ENCODE peak calls at places on chromosomes 16 and 17, in six cellular contexts. Y is CD8-positive, alpha-beta T cell; G is colonic mucosa; Q is psoas muscle; D is fibroblast of mammary gland; O is kidney. S is an unnamed sample.

GRCh38 chr16:10895053-10895946 is 18.3 kb downstream of the CIITA start:
- DNase-seq in Y (no peak), G (peak), Q (peak), D (peak), O (no peak), S (peak)

GRCh38 chr17:70808596-70808995 is 639.3 kb downstream of the KCNJ2 start:
- DNase-seq in Y (no peak), G (no peak), Q (no peak), D (no peak), O (no peak), S (peak)

GRCh38 chr17:19338031-19338990 is 24.2 kb downstream of the B9D1 start:
- DNase-seq in Y (peak), G (peak), Q (peak), D (peak), O (no peak), S (peak)

GRCh38 chr16:3065069-3065741 is at the start of gene IL32:
- DNase-seq in Y (peak), G (peak), Q (no peak), D (peak), O (peak), S (peak)

GRCh38 chr17:41625602-41626001 is 1.2 kb upstream of the KRT17 start:
- DNase-seq in Y (no peak), G (no peak), Q (peak), D (no peak), O (peak), S (no peak)

GRCh38 chr16:10668322-10669045 is 26.2 kb downstream of the TEKT5 start:
- DNase-seq in Y (no peak), G (no peak), Q (no peak), D (peak), O (no peak), S (peak)

GRCh38 chr16:89043636-89044393 is 49.8 kb upstream of the ACSF3 start:
- DNase-seq in Y (no peak), G (no peak), Q (no peak), D (no peak), O (peak), S (no peak)

GRCh38 chr16:3183445-3184139 is 4.4 kb upstream of the OR1F1 start:
- DNase-seq in Y (no peak), G (no peak), Q (no peak), D (no peak), O (no peak), S (no peak)

GRCh38 chr16:66588981-66589713 is 9.9 kb downstream of the CMTM2 start:
- DNase-seq in Y (peak), G (peak), Q (peak), D (peak), O (no peak), S (peak)

GRCh38 chr17:57480438-57481196 is 224.3 kb downstream of the MSI2 start:
- DNase-seq in Y (no peak), G (no peak), Q (peak), D (peak), O (no peak), S (peak)

GRCh38 chr17:42365136-42365535 is 23.1 kb downstream of the STAT3 start:
- DNase-seq in Y (no peak), G (no peak), Q (no peak), D (peak), O (no peak), S (peak)

GRCh38 chr16:28473714-28474265 is 1.7 kb upstream of the NPIPB7 start:
- DNase-seq in Y (no peak), G (peak), Q (no peak), D (peak), O (no peak), S (no peak)

GRCh38 chr17:5821057-5821456 is 236.7 kb upstream of the NLRP1 start:
- DNase-seq in Y (no peak), G (no peak), Q (no peak), D (no peak), O (no peak), S (no peak)

GRCh38 chr16:78249056-78249455 is 149.6 kb downstream of the WWOX start:
- DNase-seq in Y (no peak), G (no peak), Q (no peak), D (no peak), O (peak), S (no peak)

GRCh38 chr17:50211249-50212120 is 10.1 kb upstream of the COL1A1 start:
- DNase-seq in Y (no peak), G (no peak), Q (no peak), D (peak), O (peak), S (peak)

GRCh38 chr16:23826528-23827244 is 9.1 kb upstream of the PRKCB start:
- DNase-seq in Y (no peak), G (no peak), Q (no peak), D (no peak), O (no peak), S (no peak)

GRCh38 chr17:79809530-79810137 is 12.8 kb upstream of the CBX8 start:
- DNase-seq in Y (no peak), G (peak), Q (no peak), D (no peak), O (peak), S (no peak)
- H3K4me3 ChIP-seq in Y (no peak), G (no peak), Q (peak), D (no peak), O (no peak), S (no peak)

DNA sequence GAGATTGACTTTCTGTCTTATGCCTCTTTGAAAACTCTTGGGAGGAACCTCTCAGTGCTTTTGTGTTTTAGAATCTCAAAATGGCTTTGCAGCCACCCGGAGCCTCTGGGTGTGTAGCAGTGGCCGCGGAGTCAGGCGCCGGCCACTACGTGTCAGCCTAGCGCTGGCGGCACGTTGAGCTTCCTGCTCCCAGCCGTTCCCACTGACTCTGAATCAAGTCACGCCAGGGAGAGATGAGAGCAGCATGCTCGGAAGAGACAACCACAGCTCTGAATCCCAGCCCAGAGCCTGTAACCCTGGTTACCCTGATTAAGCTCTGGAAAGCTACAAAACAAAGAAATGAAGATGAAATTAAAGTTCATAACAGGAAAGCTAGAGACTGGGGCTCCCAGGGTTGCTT is 97.4 kb upstream of the CACNG5 start:
- DNase-seq in Y (no peak), G (no peak), Q (peak), D (peak), O (peak), S (peak)
- TF ChIP-seq CTCF in Y (no peak), G (no peak), Q (no peak), D (no peak), O (peak), S (no peak)

GRCh38 chr17:53792997-53793396 is 29.7 kb upstream of the KIF2B start:
- DNase-seq in Y (no peak), G (no peak), Q (peak), D (no peak), O (no peak), S (no peak)

GRCh38 chr17:53794875-53795274 is 27.9 kb upstream of the KIF2B start:
- DNase-seq in Y (no peak), G (no peak), Q (no peak), D (no peak), O (no peak), S (no peak)

GRCh38 chr17:53792451-53792850 is 30.3 kb upstream of the KIF2B start:
- DNase-seq in Y (no peak), G (no peak), Q (peak), D (no peak), O (no peak), S (no peak)

GRCh38 chr17:53796642-53797041 is 26.1 kb upstream of the KIF2B start:
- DNase-seq in Y (no peak), G (no peak), Q (no peak), D (no peak), O (no peak), S (no peak)

DNA sequence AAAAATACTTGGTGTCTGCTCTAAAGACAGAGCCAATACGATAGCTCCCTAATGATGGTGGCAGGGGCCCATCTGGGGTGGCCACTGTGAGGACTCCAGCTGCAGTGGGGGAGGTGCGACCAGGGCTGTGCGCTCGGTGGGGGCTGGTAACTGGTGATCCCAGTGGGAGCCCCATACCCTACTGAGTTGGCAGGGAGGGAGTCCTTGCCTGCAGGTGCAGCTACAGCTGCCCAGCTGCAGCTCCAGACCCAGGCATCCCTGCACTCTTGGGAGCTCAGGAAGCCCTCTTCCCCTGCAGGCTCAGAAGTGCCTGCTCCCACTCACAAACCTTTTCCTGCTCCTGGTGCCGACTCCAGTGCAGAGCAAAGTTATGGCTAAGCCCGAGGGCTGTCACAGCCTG is 31.2 kb upstream of the KIF2B start:
- DNase-seq in Y (no peak), G (no peak), Q (no peak), D (no peak), O (peak), S (no peak)
- H3K4me3 ChIP-seq in Y (no peak), G (no peak), Q (no peak), D (no peak), O (no peak), S (no peak)

GRCh38 chr17:48603959-48604769 is 622 bp downstream of the HOXB6 start:
- DNase-seq in Y (no peak), G (peak), Q (no peak), D (peak), O (peak), S (no peak)
- TF ChIP-seq CTCF in Y (no peak), G (no peak), Q (no peak), D (peak), O (no peak), S (no peak)

DNA sequence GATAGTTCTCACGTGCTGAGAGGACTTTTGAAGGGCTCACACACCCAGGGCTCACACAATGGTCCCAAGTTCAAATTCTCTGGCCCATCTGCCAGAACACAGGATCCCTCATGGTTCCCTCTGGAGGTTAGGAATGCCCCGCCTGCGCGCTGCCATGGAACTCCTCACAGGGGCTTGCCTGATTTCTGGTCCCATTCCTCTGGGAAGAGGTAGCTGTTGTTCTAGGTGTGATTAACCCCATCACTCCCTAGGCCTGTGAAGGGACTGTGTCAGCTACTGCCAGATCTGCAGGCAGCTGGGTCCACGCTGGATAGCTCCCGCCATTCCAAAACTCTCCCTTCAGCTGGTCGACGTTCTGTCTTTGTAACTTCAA is 2.3 kb upstream of the ARMC5 start:
- DNase-seq in Y (no peak), G (no peak), Q (peak), D (no peak), O (peak), S (no peak)
- H3K4me3 ChIP-seq in Y (no peak), G (no peak), Q (peak), D (no peak), O (no peak), S (no peak)

DNA sequence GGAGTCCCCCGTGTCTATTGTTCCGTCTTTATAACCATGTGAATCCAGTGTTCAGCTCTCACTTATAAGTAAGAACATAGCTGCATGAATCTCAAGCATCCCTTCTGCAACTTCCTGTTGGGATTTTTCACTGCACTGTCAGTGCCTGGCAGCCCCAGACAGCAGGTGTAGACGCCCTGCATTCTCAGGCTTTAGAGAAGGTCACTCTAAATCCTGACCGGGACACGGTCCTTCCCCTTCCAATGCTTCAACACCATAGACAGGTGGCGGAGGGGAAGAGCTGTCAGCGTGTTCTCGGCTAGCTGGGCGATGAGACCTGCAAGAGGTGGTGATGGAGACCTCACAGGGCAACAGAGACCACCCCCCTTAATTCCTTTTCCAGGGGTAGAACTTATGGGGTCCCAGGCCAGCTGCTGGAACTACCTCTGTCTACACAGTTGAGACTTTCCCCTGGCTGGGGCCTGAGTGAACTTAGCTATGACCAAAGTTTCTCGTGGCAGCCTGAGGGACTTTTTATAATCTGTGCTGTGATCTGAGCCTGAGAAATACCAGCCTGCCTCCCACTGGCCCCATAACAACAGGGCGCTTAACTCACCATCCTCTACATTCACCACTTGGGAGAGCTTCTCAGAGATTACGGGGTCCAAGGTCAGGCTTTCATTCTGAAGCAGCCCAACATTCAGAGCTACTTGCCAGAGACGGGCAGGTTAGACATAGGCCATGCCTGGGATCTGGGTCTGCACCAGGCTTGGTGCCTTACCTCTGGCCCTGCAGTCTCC is 143.2 kb upstream of the TNRC6C start:
- DNase-seq in Y (no peak), G (no peak), Q (no peak), D (no peak), O (no peak), S (no peak)
- TF ChIP-seq CTCF in Y (no peak), G (no peak), Q (no peak), D (no peak), O (no peak), S (no peak)

GRCh38 chr16:31473300-31474052 is 1.5 kb downstream of the TGFB1I1 start:
- DNase-seq in Y (no peak), G (peak), Q (peak), D (no peak), O (peak), S (no peak)
- H3K4me3 ChIP-seq in Y (no peak), G (no peak), Q (peak), D (peak), O (peak), S (no peak)

DNA sequence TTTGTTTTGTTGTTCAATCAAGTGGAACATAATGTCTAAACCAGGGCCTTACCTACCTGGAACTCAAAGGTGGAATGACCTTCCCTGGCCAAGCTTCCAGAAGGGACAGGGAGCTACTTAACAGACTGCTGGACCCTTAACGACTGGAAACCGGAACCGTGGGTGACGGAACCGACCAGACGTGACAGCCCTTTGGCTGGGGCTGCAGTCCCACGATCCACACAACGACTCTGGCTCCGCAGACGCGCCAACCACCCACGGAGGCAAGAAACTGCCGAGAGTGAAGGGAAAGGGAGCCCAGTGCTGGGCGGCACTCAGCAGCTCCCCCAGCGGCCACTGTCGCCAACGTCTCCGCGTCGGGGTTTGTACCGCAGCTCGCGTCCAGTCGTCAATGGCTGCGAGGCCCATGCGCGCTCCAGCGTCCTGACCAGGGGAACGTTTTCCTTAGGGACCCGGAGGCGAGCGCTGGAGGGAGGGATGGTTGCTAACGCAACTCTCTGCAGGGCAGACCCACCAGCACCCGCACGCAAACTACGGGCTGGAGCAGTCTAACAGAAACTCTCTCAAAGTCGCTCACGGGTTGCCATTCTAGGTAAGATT is 5.5 kb upstream of the KIF22 start:
- DNase-seq in Y (peak), G (peak), Q (peak), D (peak), O (peak), S (peak)
- TF ChIP-seq CTCF in Y (peak), G (peak), Q (peak), D (peak), O (peak), S (peak)

GRCh38 chr16:68644303-68644702 is 807 bp upstream of the CDH3 start:
- DNase-seq in Y (no peak), G (peak), Q (no peak), D (no peak), O (no peak), S (no peak)
- H3K4me3 ChIP-seq in Y (no peak), G (peak), Q (no peak), D (no peak), O (no peak), S (no peak)